ENCODE peak calls at places on chromosomes 7 and 10, in seven cellular contexts. N is AML-193; A is CD8-positive, alpha-beta memory T cell; U is hippocampal formation; G is activated CD8-positive, alpha-beta memory T cell treated with anti-CD3 and anti-CD28 coated beads for 24 hours; D is hypothalamus; W is AG10803. T is an unnamed sample.

GRCh38 chr10:64376169-64376568 is 855.0 kb downstream of the REEP3 start:
- DNase-seq in G (no peak), N (peak), W (no peak), U (no peak), A (no peak), D (no peak), T (no peak)

GRCh38 chr10:94274142-94274787 is 88.5 kb downstream of the NOC3L start:
- DNase-seq in G (no peak), U (no peak), N (no peak), W (peak), D (no peak), A (no peak), T (no peak)

GRCh38 chr7:157411580-157411979 is 74.8 kb downstream of the DNAJB6 start:
- DNase-seq in U (no peak), N (no peak), D (no peak), W (no peak), G (peak), A (peak), T (no peak)

GRCh38 chr7:134792968-134793367 is 13.5 kb downstream of the CALD1 start:
- DNase-seq in A (no peak), W (peak), D (no peak), N (no peak), G (no peak), U (no peak), T (no peak)

GRCh38 chr10:3109633-3110032 is 42.3 kb downstream of the PFKP start:
- DNase-seq in U (no peak), A (no peak), N (no peak), W (no peak), G (no peak), D (no peak), T (no peak)

GRCh38 chr7:27179030-27179429 is 4.9 kb upstream of the HOXA10 start:
- DNase-seq in D (no peak), W (no peak), A (no peak), U (no peak), N (no peak), G (no peak), T (no peak)

GRCh38 chr10:71975891-71976725 is 11.9 kb downstream of the CHST3 start:
- DNase-seq in G (no peak), U (no peak), D (peak), W (peak), N (no peak), A (no peak), T (no peak)

GRCh38 chr10:110864662-110865140 is 7.0 kb upstream of the PDCD4 start:
- DNase-seq in W (no peak), D (no peak), A (peak), G (peak), U (peak), N (peak), T (no peak)

GRCh38 chr7:28033386-28033785 is 147.2 kb downstream of the JAZF1 start:
- DNase-seq in W (no peak), N (no peak), D (no peak), U (no peak), A (no peak), G (no peak), T (no peak)

GRCh38 chr10:5583525-5584175 is 58.9 kb downstream of the CALML3 start:
- DNase-seq in N (no peak), D (no peak), A (no peak), W (no peak), G (no peak), U (no peak), T (no peak)

GRCh38 chr7:84294391-84294790 is 99.8 kb upstream of the SEMA3A start:
- DNase-seq in N (no peak), W (no peak), U (no peak), D (no peak), A (no peak), G (no peak), T (no peak)

GRCh38 chr7:22339725-22340390 is 17.1 kb downstream of the RAPGEF5 start:
- DNase-seq in W (no peak), D (no peak), U (no peak), G (no peak), N (peak), A (no peak), T (no peak)

GRCh38 chr10:16999665-17000451 is 129.8 kb downstream of the CUBN start:
- DNase-seq in G (no peak), A (no peak), D (no peak), W (peak), N (no peak), U (no peak), T (no peak)

GRCh38 chr7:29593458-29593857 is 29.8 kb downstream of the PRR15 start:
- DNase-seq in W (no peak), D (no peak), G (no peak), A (no peak), N (no peak), U (no peak), T (no peak)

GRCh38 chr7:20238754-20239324 is 21.7 kb upstream of the MACC1 start:
- DNase-seq in W (no peak), N (peak), D (no peak), A (no peak), G (no peak), U (peak), T (no peak)

GRCh38 chr7:97317575-97317974 is 200.1 kb downstream of the SDHAF3 start:
- DNase-seq in D (no peak), N (no peak), A (no peak), W (no peak), G (no peak), U (no peak), T (no peak)

GRCh38 chr7:98730331-98730730 is 113.2 kb downstream of the NPTX2 start:
- DNase-seq in D (no peak), A (no peak), G (no peak), U (no peak), W (no peak), N (no peak), T (no peak)

GRCh38 chr7:20721086-20721485 is 65.6 kb downstream of the SP8 start:
- DNase-seq in W (no peak), U (no peak), N (no peak), A (no peak), D (no peak), G (no peak), T (no peak)

GRCh38 chr7:94394399-94395140 is at the start of gene COL1A2:
- DNase-seq in A (no peak), N (no peak), D (no peak), W (peak), G (peak), U (no peak), T (no peak)

GRCh38 chr7:87146740-87147386 is 5.4 kb upstream of the DMTF1 start:
- DNase-seq in D (no peak), G (no peak), N (no peak), W (no peak), A (no peak), U (no peak), T (no peak)

GRCh38 chr7:141585592-141586510 is 34.6 kb downstream of the AGK start:
- DNase-seq in U (no peak), A (no peak), N (no peak), W (peak), G (no peak), D (no peak), T (peak)

GRCh38 chr10:7649673-7650330 is 17.0 kb downstream of the ITIH5 start:
- DNase-seq in D (no peak), G (no peak), W (peak), N (no peak), U (no peak), A (no peak), T (no peak)

GRCh38 chr10:44180321-44181154 is 204.4 kb downstream of the CXCL12 start:
- DNase-seq in U (peak), A (no peak), D (no peak), W (peak), G (no peak), N (no peak), T (no peak)